ENCODE peak calls at places on chromosomes 2 and 18, in seven cellular contexts. I is A549, L is psoas muscle, O is fibroblast of lung, A is PC-3, T is HCT116, S is heart left ventricle. G is an unnamed sample.

GRCh38 chr2:99845291-99845690 is 297.1 kb downstream of the AFF3 start:
- DNase-seq in I (no peak), L (no peak), O (peak; percentile 48), A (no peak), S (no peak), T (no peak), G (no peak)

GRCh38 chr2:143345887-143346612 is 216.8 kb downstream of the ARHGAP15 start:
- DNase-seq in L (no peak), S (no peak), A (peak; percentile 51), O (peak; percentile 5), I (no peak), T (no peak), G (no peak)

GRCh38 chr18:58118510-58118909 is 74.5 kb downstream of the NEDD4L start:
- DNase-seq in O (no peak), I (no peak), A (no peak), T (no peak), S (no peak), L (no peak), G (no peak)

GRCh38 chr2:42196403-42197267 is 27.5 kb downstream of the EML4 start:
- DNase-seq in I (peak; percentile 46), A (peak; percentile 74), S (peak; percentile 57), T (peak; percentile 22), O (peak; percentile 61), L (no peak), G (no peak)

GRCh38 chr2:144233226-144234114 is 286.4 kb downstream of the ZEB2 start:
- DNase-seq in A (no peak), O (no peak), S (no peak), T (no peak), I (no peak), L (no peak), G (no peak)

GRCh38 chr2:178764097-178764496 is 43.1 kb downstream of the TTN start:
- DNase-seq in S (no peak), A (peak; percentile 90), L (no peak), T (no peak), I (no peak), O (peak; percentile 21), G (no peak)

GRCh38 chr2:66173635-66174034 is 261.3 kb upstream of the MEIS1 start:
- DNase-seq in T (no peak), I (no peak), A (no peak), O (no peak), L (no peak), S (no peak), G (no peak)

GRCh38 chr18:77650799-77651385 is 401.2 kb downstream of the GALR1 start:
- DNase-seq in S (peak; percentile 71), L (peak; percentile 73), A (peak; percentile 65), I (peak; percentile 36), T (no peak), O (peak; percentile 7), G (peak; percentile 87)

GRCh38 chr2:46939596-46940359 is 24.2 kb upstream of the MCFD2 start:
- DNase-seq in T (no peak), I (no peak), S (no peak), O (no peak), A (no peak), L (no peak), G (no peak)

GRCh38 chr2:15047184-15047583 is 414.7 kb downstream of the LRATD1 start:
- DNase-seq in A (no peak), T (no peak), I (no peak), L (no peak), S (no peak), O (no peak), G (no peak)

GRCh38 chr2:71531522-71532047 is 78.2 kb downstream of the DYSF start:
- DNase-seq in S (no peak), I (peak; percentile 26), A (peak; percentile 95), L (no peak), T (peak; percentile 67), O (peak; percentile 71), G (no peak)

GRCh38 chr2:31002510-31002909 is 135.7 kb downstream of the GALNT14 start:
- DNase-seq in A (no peak), I (no peak), O (no peak), L (no peak), S (no peak), T (no peak), G (no peak)

GRCh38 chr2:33363599-33364300 is 112.7 kb upstream of the RASGRP3 start:
- DNase-seq in T (no peak), I (no peak), A (no peak), L (no peak), O (peak; percentile 77), S (no peak), G (no peak)

GRCh38 chr2:28028025-28028424 is 137.5 kb downstream of the BABAM2 start:
- DNase-seq in S (no peak), A (no peak), T (no peak), I (no peak), O (no peak), L (no peak), G (no peak)

GRCh38 chr2:237440819-237441281 is 26.9 kb upstream of the COL6A3 start:
- DNase-seq in A (no peak), I (no peak), L (no peak), T (no peak), O (no peak), S (no peak), G (peak; percentile 40)

GRCh38 chr2:229688141-229688540 is 26.2 kb downstream of the DNER start:
- DNase-seq in L (no peak), T (no peak), O (no peak), A (no peak), S (no peak), I (no peak), G (no peak)

GRCh38 chr2:151575338-151575737 is 158.9 kb downstream of the NEB start:
- DNase-seq in O (peak; percentile 68), L (no peak), I (no peak), S (no peak), A (peak; percentile 52), T (peak; percentile 10), G (no peak)

DNA sequence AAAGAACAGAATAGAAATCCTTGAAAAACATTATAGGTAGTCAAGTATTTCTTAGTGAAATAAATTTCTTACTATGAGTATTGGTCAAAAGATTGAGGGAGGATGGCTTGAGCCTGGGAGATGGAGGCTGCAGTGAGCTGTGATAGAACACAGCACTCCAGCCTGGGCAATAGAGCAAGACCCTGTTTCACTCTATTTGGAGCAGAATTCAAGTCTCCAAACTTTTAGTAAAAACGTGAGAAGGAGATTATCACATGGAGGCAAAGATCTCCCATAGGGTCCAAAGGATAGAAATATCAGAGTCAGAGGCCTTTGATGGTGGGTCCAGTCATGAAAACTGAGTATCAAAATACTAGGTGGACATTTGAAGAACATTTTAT is 2.4 kb upstream of the MYL12A start:
- DNase-seq in A (no peak), O (no peak), I (no peak), S (no peak), L (no peak), T (no peak), G (no peak)
- H3K4me3 ChIP-seq in A (peak overlapping the region; percentile 92), O (no peak overlapping the region), I (peak overlapping the region; percentile 41), S (peak overlapping the region; percentile 73), L (peak overlapping the region; percentile 85), T (no peak overlapping the region), G (no peak overlapping the region)

DNA sequence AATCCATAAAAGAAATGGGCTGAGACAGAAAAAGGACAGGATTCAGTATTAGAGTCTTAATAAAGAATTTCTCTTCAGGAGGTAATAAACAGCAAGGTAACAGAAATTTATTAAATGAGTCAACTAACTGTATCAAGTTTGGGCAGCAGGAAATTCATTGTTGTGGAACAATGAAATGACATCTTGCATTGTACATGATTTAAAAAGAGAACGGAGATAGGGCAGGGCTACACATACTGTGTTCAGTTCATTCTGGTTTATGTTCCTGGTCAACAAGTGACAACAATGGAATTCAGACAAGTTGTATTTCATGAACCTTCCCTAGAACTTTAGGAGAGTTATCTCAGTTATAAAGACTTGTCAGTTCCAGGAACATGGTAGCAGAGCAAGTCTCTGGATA is 961.3 kb downstream of the SOCS6 start:
- DNase-seq in O (no peak), T (no peak), S (no peak), A (no peak), I (no peak), L (no peak), G (no peak)
- H3K9me3 ChIP-seq in O (no peaks in the 10 kb centered on the region), T (peaks cover 16% of the 10 kb centered on the region), S (no peaks in the 10 kb centered on the region), A (no peaks in the 10 kb centered on the region), I (no peaks in the 10 kb centered on the region), L (no peaks in the 10 kb centered on the region), G (no peaks in the 10 kb centered on the region)

GRCh38 chr2:2845796-2846315 is 514.8 kb upstream of the MYT1L start:
- DNase-seq in S (no peak), A (no peak), T (no peak), I (no peak), O (no peak), L (no peak), G (no peak)

GRCh38 chr2:2842466-2842865 is 511.4 kb upstream of the MYT1L start:
- DNase-seq in O (no peak), A (no peak), S (no peak), T (no peak), I (no peak), L (no peak), G (no peak)

GRCh38 chr2:2846379-2847130 is 515.5 kb upstream of the MYT1L start:
- DNase-seq in O (no peak), T (peak; percentile 45), S (peak; percentile 65), L (peak; percentile 72), A (peak; percentile 41), I (no peak), G (no peak)

GRCh38 chr2:2845267-2845666 is 514.2 kb upstream of the MYT1L start:
- DNase-seq in L (no peak), I (no peak), A (no peak), T (no peak), O (no peak), S (no peak), G (no peak)

GRCh38 chr2:2843969-2844548 is 513.0 kb upstream of the MYT1L start:
- DNase-seq in L (no peak), T (peak; percentile 7), O (no peak), A (peak; percentile 6), I (no peak), S (no peak), G (peak; percentile 9)
- H3K4me3 ChIP-seq in L (no peak overlapping the region), T (no peak overlapping the region), O (no peak overlapping the region), A (no peak overlapping the region), I (no peak overlapping the region), S (no peak overlapping the region), G (no peak overlapping the region)

GRCh38 chr2:83112863-83113262 is 1346.2 kb downstream of the SUCLG1 start:
- DNase-seq in L (no peak), T (no peak), I (no peak), A (no peak), S (no peak), O (peak; percentile 1), G (no peak)

GRCh38 chr2:83115606-83116005 is 1343.5 kb downstream of the SUCLG1 start:
- DNase-seq in T (no peak), S (no peak), L (no peak), I (no peak), O (no peak), A (peak; percentile 86), G (no peak)

GRCh38 chr2:83115155-83115554 is 1343.9 kb downstream of the SUCLG1 start:
- DNase-seq in I (no peak), A (peak; percentile 68), L (no peak), O (no peak), T (no peak), S (no peak), G (no peak)

GRCh38 chr2:83113953-83114352 is 1345.1 kb downstream of the SUCLG1 start:
- DNase-seq in S (no peak), A (peak; percentile 36), O (no peak), L (no peak), T (no peak), I (no peak), G (no peak)
- H3K9me3 ChIP-seq in S (no peaks in the 10 kb centered on the region), A (no peaks in the 10 kb centered on the region), O (no peaks in the 10 kb centered on the region), L (no peaks in the 10 kb centered on the region), T (no peaks in the 10 kb centered on the region), I (peaks cover 18% of the 10 kb centered on the region), G (no peaks in the 10 kb centered on the region)

G was measured in suprapubic skin.